ENCODE peak calls at places on chromosomes 11 and 22, in eight cellular contexts. One of them, this sample, is unnamed.

GRCh38 chr22:31821572-31821971 is 67.8 kb downstream of the DEPDC5 start:
- DNase-seq in ovary: no peak
- DNase-seq in IMR-90: no peak
- DNase-seq in tibial nerve: no peak
- DNase-seq in psoas muscle: no peak
- DNase-seq in kidney: no peak
- DNase-seq in brain microvascular endothelial cell: no peak
- DNase-seq in naive thymus-derived CD4-positive, alpha-beta T cell: no peak
- DNase-seq in this sample: no peak

GRCh38 chr11:96114178-96115070 is 190.5 kb upstream of the MTMR2 start:
- DNase-seq in tibial nerve: no peak
- DNase-seq in kidney: no peak
- DNase-seq in IMR-90: no peak
- DNase-seq in ovary: no peak
- DNase-seq in naive thymus-derived CD4-positive, alpha-beta T cell: no peak
- DNase-seq in psoas muscle: no peak
- DNase-seq in brain microvascular endothelial cell: no peak
- DNase-seq in this sample: no peak

GRCh38 chr11:18005376-18006129 is 7.3 kb downstream of the SERGEF start:
- DNase-seq in ovary: no peak
- DNase-seq in psoas muscle: no peak
- DNase-seq in kidney: no peak
- DNase-seq in naive thymus-derived CD4-positive, alpha-beta T cell: no peak
- DNase-seq in tibial nerve: no peak
- DNase-seq in brain microvascular endothelial cell: no peak
- DNase-seq in IMR-90: no peak
- DNase-seq in this sample: no peak

GRCh38 chr11:104609297-104609696 is 289.0 kb downstream of the CASP12 start:
- DNase-seq in ovary: no peak
- DNase-seq in kidney: no peak
- DNase-seq in psoas muscle: no peak
- DNase-seq in IMR-90: peak
- DNase-seq in tibial nerve: no peak
- DNase-seq in naive thymus-derived CD4-positive, alpha-beta T cell: peak
- DNase-seq in brain microvascular endothelial cell: peak
- DNase-seq in this sample: peak

GRCh38 chr22:46453006-46453828 is 84.2 kb downstream of the CELSR1 start:
- DNase-seq in psoas muscle: no peak
- DNase-seq in naive thymus-derived CD4-positive, alpha-beta T cell: no peak
- DNase-seq in IMR-90: no peak
- DNase-seq in kidney: peak
- DNase-seq in tibial nerve: no peak
- DNase-seq in brain microvascular endothelial cell: no peak
- DNase-seq in ovary: no peak
- DNase-seq in this sample: no peak

GRCh38 chr11:73636249-73636648 is 10.1 kb upstream of the PLEKHB1 start:
- DNase-seq in psoas muscle: no peak
- DNase-seq in IMR-90: no peak
- DNase-seq in brain microvascular endothelial cell: no peak
- DNase-seq in naive thymus-derived CD4-positive, alpha-beta T cell: no peak
- DNase-seq in ovary: no peak
- DNase-seq in kidney: no peak
- DNase-seq in tibial nerve: no peak
- DNase-seq in this sample: no peak

GRCh38 chr11:3159296-3160190 is 5.6 kb downstream of the OSBPL5 start:
- DNase-seq in kidney: peak
- DNase-seq in psoas muscle: peak
- DNase-seq in ovary: peak
- DNase-seq in naive thymus-derived CD4-positive, alpha-beta T cell: no peak
- DNase-seq in tibial nerve: peak
- DNase-seq in brain microvascular endothelial cell: no peak
- DNase-seq in IMR-90: no peak
- DNase-seq in this sample: peak

GRCh38 chr11:101866619-101867491 is 48.0 kb upstream of the CEP126 start:
- DNase-seq in IMR-90: peak
- DNase-seq in tibial nerve: no peak
- DNase-seq in kidney: no peak
- DNase-seq in psoas muscle: no peak
- DNase-seq in brain microvascular endothelial cell: peak
- DNase-seq in ovary: no peak
- DNase-seq in naive thymus-derived CD4-positive, alpha-beta T cell: no peak
- DNase-seq in this sample: no peak

GRCh38 chr11:44848203-44848962 is 102.3 kb downstream of the TP53I11 start:
- DNase-seq in naive thymus-derived CD4-positive, alpha-beta T cell: no peak
- DNase-seq in kidney: peak
- DNase-seq in psoas muscle: no peak
- DNase-seq in IMR-90: no peak
- DNase-seq in ovary: no peak
- DNase-seq in tibial nerve: no peak
- DNase-seq in brain microvascular endothelial cell: no peak
- DNase-seq in this sample: no peak

GRCh38 chr11:36431429-36432092 is 78.5 kb downstream of the TRAF6 start:
- DNase-seq in naive thymus-derived CD4-positive, alpha-beta T cell: no peak
- DNase-seq in tibial nerve: no peak
- DNase-seq in IMR-90: peak
- DNase-seq in ovary: peak
- DNase-seq in kidney: no peak
- DNase-seq in psoas muscle: peak
- DNase-seq in brain microvascular endothelial cell: peak
- DNase-seq in this sample: no peak

GRCh38 chr11:103418014-103418413 is 308.8 kb downstream of the DYNC2H1 start:
- DNase-seq in brain microvascular endothelial cell: no peak
- DNase-seq in ovary: no peak
- DNase-seq in psoas muscle: no peak
- DNase-seq in IMR-90: no peak
- DNase-seq in naive thymus-derived CD4-positive, alpha-beta T cell: no peak
- DNase-seq in kidney: no peak
- DNase-seq in tibial nerve: no peak
- DNase-seq in this sample: no peak

GRCh38 chr22:37309221-37310074 is 27.1 kb downstream of the CYTH4 start:
- DNase-seq in tibial nerve: no peak
- DNase-seq in ovary: no peak
- DNase-seq in brain microvascular endothelial cell: no peak
- DNase-seq in naive thymus-derived CD4-positive, alpha-beta T cell: peak
- DNase-seq in IMR-90: no peak
- DNase-seq in psoas muscle: no peak
- DNase-seq in kidney: no peak
- DNase-seq in this sample: no peak

GRCh38 chr22:30635273-30636225 is at the start of gene SLC35E4:
- DNase-seq in brain microvascular endothelial cell: peak
- DNase-seq in naive thymus-derived CD4-positive, alpha-beta T cell: peak
- DNase-seq in psoas muscle: peak
- DNase-seq in ovary: peak
- DNase-seq in tibial nerve: peak
- DNase-seq in kidney: peak
- DNase-seq in IMR-90: peak
- DNase-seq in this sample: peak

GRCh38 chr22:37244114-37244921 is at the start of gene RAC2:
- DNase-seq in brain microvascular endothelial cell: peak
- DNase-seq in IMR-90: peak
- DNase-seq in kidney: peak
- DNase-seq in tibial nerve: no peak
- DNase-seq in ovary: no peak
- DNase-seq in naive thymus-derived CD4-positive, alpha-beta T cell: peak
- DNase-seq in psoas muscle: peak
- DNase-seq in this sample: peak

GRCh38 chr22:30869996-30870395 is 98.6 kb downstream of the MORC2 start:
- DNase-seq in brain microvascular endothelial cell: no peak
- DNase-seq in naive thymus-derived CD4-positive, alpha-beta T cell: no peak
- DNase-seq in psoas muscle: no peak
- DNase-seq in ovary: no peak
- DNase-seq in tibial nerve: no peak
- DNase-seq in IMR-90: no peak
- DNase-seq in kidney: peak
- DNase-seq in this sample: no peak

GRCh38 chr22:46587492-46588278 is 32.5 kb upstream of the GRAMD4 start:
- DNase-seq in kidney: peak
- DNase-seq in naive thymus-derived CD4-positive, alpha-beta T cell: no peak
- DNase-seq in psoas muscle: no peak
- DNase-seq in tibial nerve: no peak
- DNase-seq in IMR-90: no peak
- DNase-seq in brain microvascular endothelial cell: no peak
- DNase-seq in ovary: no peak
- DNase-seq in this sample: peak

GRCh38 chr11:77208535-77208934 is 80.5 kb downstream of the MYO7A start:
- DNase-seq in kidney: no peak
- DNase-seq in naive thymus-derived CD4-positive, alpha-beta T cell: no peak
- DNase-seq in psoas muscle: no peak
- DNase-seq in IMR-90: no peak
- DNase-seq in tibial nerve: no peak
- DNase-seq in ovary: no peak
- DNase-seq in brain microvascular endothelial cell: no peak
- DNase-seq in this sample: no peak

GRCh38 chr11:11876458-11876857 is 34.7 kb downstream of the USP47 start:
- DNase-seq in brain microvascular endothelial cell: peak
- DNase-seq in kidney: no peak
- DNase-seq in tibial nerve: no peak
- DNase-seq in IMR-90: no peak
- DNase-seq in ovary: no peak
- DNase-seq in psoas muscle: no peak
- DNase-seq in naive thymus-derived CD4-positive, alpha-beta T cell: no peak
- DNase-seq in this sample: no peak

GRCh38 chr11:10678106-10678505 is 15.4 kb downstream of the IRAG1 start:
- DNase-seq in tibial nerve: no peak
- DNase-seq in kidney: no peak
- DNase-seq in IMR-90: no peak
- DNase-seq in psoas muscle: no peak
- DNase-seq in naive thymus-derived CD4-positive, alpha-beta T cell: no peak
- DNase-seq in ovary: no peak
- DNase-seq in brain microvascular endothelial cell: no peak
- DNase-seq in this sample: no peak

GRCh38 chr11:83006877-83007330 is 64.8 kb downstream of the RAB30 start:
- DNase-seq in naive thymus-derived CD4-positive, alpha-beta T cell: no peak
- DNase-seq in tibial nerve: no peak
- DNase-seq in brain microvascular endothelial cell: no peak
- DNase-seq in psoas muscle: no peak
- DNase-seq in IMR-90: no peak
- DNase-seq in kidney: no peak
- DNase-seq in ovary: no peak
- DNase-seq in this sample: peak

GRCh38 chr11:68859123-68859522 is 17.4 kb upstream of the CPT1A start:
- DNase-seq in brain microvascular endothelial cell: no peak
- DNase-seq in psoas muscle: no peak
- DNase-seq in IMR-90: no peak
- DNase-seq in tibial nerve: no peak
- DNase-seq in ovary: no peak
- DNase-seq in naive thymus-derived CD4-positive, alpha-beta T cell: no peak
- DNase-seq in kidney: no peak
- DNase-seq in this sample: no peak

GRCh38 chr11:133927690-133928627 is 28.8 kb downstream of the IGSF9B start:
- DNase-seq in IMR-90: peak
- DNase-seq in naive thymus-derived CD4-positive, alpha-beta T cell: peak
- DNase-seq in psoas muscle: peak
- DNase-seq in ovary: peak
- DNase-seq in brain microvascular endothelial cell: peak
- DNase-seq in tibial nerve: peak
- DNase-seq in kidney: no peak
- DNase-seq in this sample: peak

GRCh38 chr11:13026722-13027121 is 17.6 kb downstream of the RASSF10 start:
- DNase-seq in naive thymus-derived CD4-positive, alpha-beta T cell: no peak
- DNase-seq in ovary: no peak
- DNase-seq in IMR-90: no peak
- DNase-seq in tibial nerve: no peak
- DNase-seq in psoas muscle: no peak
- DNase-seq in kidney: no peak
- DNase-seq in brain microvascular endothelial cell: no peak
- DNase-seq in this sample: no peak

DNA sequence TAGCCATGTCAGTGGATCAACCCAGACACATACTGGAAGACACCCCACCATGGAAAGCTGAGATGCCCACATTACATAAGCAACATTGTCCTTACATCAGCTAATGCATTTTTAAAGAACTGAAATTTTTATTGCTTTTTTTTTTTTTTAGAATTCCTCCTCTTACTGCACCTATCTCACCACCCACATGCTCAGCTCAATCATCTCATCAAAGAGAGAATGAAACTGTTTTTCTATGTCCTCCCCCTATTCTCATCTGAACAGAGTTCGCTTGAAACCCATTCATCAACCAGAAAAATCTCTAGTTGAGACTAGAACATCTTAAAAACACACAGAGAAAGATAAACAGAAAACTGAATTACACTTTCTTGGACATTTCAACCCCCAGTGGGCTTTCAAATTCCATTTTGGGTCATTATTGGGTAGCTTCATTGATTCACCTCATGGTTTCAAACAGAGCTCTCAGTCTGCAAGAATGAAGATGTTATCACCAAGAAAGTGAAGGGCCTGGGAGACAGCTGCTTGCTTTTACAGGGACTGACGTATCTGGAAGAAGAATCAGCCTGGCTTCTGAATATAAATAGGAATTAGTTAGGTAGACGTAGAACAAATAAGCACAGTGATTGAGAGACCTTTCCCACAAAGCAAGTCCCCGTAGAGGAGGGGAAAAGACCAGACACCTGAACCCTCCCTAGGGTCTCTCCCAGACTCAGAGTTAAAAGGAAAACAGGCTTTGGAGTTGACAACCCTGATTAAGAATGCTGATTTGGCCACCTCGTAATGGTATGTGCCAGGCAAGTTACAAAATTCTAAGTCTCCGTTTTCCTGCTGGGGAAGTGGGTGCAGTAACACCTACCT is 155.7 kb downstream of the BBOX1 start:
- DNase-seq in naive thymus-derived CD4-positive, alpha-beta T cell: no peak
- DNase-seq in ovary: no peak
- DNase-seq in IMR-90: no peak
- DNase-seq in tibial nerve: no peak
- DNase-seq in kidney: no peak
- DNase-seq in psoas muscle: no peak
- DNase-seq in brain microvascular endothelial cell: no peak
- DNase-seq in this sample: no peak
- H3K27ac ChIP-seq in naive thymus-derived CD4-positive, alpha-beta T cell: no peak
- H3K27ac ChIP-seq in ovary: no peak
- H3K27ac ChIP-seq in IMR-90: no peak
- H3K27ac ChIP-seq in tibial nerve: no peak
- H3K27ac ChIP-seq in kidney: peak
- H3K27ac ChIP-seq in psoas muscle: peak
- H3K27ac ChIP-seq in brain microvascular endothelial cell: no peak
- H3K27ac ChIP-seq in this sample: no peak

GRCh38 chr11:114160884-114161283 is 101.4 kb downstream of the ZBTB16 start:
- DNase-seq in naive thymus-derived CD4-positive, alpha-beta T cell: no peak
- DNase-seq in psoas muscle: no peak
- DNase-seq in brain microvascular endothelial cell: no peak
- DNase-seq in ovary: no peak
- DNase-seq in kidney: peak
- DNase-seq in tibial nerve: no peak
- DNase-seq in IMR-90: no peak
- DNase-seq in this sample: no peak
- H3K27ac ChIP-seq in naive thymus-derived CD4-positive, alpha-beta T cell: peak
- H3K27ac ChIP-seq in psoas muscle: peak
- H3K27ac ChIP-seq in brain microvascular endothelial cell: no peak
- H3K27ac ChIP-seq in ovary: peak
- H3K27ac ChIP-seq in kidney: peak
- H3K27ac ChIP-seq in tibial nerve: peak
- H3K27ac ChIP-seq in IMR-90: no peak
- H3K27ac ChIP-seq in this sample: peak

GRCh38 chr22:24432059-24432853 is 4.9 kb downstream of the ADORA2A start:
- DNase-seq in psoas muscle: no peak
- DNase-seq in tibial nerve: peak
- DNase-seq in kidney: peak
- DNase-seq in brain microvascular endothelial cell: peak
- DNase-seq in naive thymus-derived CD4-positive, alpha-beta T cell: no peak
- DNase-seq in ovary: peak
- DNase-seq in IMR-90: peak
- DNase-seq in this sample: no peak
- H3K27ac ChIP-seq in psoas muscle: peak
- H3K27ac ChIP-seq in tibial nerve: peak
- H3K27ac ChIP-seq in kidney: peak
- H3K27ac ChIP-seq in brain microvascular endothelial cell: no peak
- H3K27ac ChIP-seq in naive thymus-derived CD4-positive, alpha-beta T cell: peak
- H3K27ac ChIP-seq in ovary: no peak
- H3K27ac ChIP-seq in IMR-90: no peak
- H3K27ac ChIP-seq in this sample: no peak

GRCh38 chr22:45008853-45009751 is 703 bp downstream of the PHF21B start:
- DNase-seq in IMR-90: no peak
- DNase-seq in ovary: peak
- DNase-seq in kidney: peak
- DNase-seq in psoas muscle: peak
- DNase-seq in brain microvascular endothelial cell: no peak
- DNase-seq in naive thymus-derived CD4-positive, alpha-beta T cell: no peak
- DNase-seq in tibial nerve: no peak
- DNase-seq in this sample: no peak
- H3K27ac ChIP-seq in IMR-90: no peak
- H3K27ac ChIP-seq in ovary: peak
- H3K27ac ChIP-seq in kidney: peak
- H3K27ac ChIP-seq in psoas muscle: no peak
- H3K27ac ChIP-seq in brain microvascular endothelial cell: no peak
- H3K27ac ChIP-seq in naive thymus-derived CD4-positive, alpha-beta T cell: no peak
- H3K27ac ChIP-seq in tibial nerve: no peak
- H3K27ac ChIP-seq in this sample: no peak

This sample was measured in pancreas.